ENCODE peak calls at places on chromosomes 3 and 15, in eight cellular contexts. One of them, this sample, is unnamed.

GRCh38 chr15:52336530-52336929 is 40.9 kb upstream of the MYO5C start:
- DNase-seq in BE2C: no peak
- DNase-seq in endothelial cell of umbilical vein: no peak
- DNase-seq in mesendoderm: no peak
- DNase-seq in kidney: no peak
- DNase-seq in CD4-positive, CD25-positive, alpha-beta regulatory T cell: peak
- DNase-seq in Panc1: no peak
- DNase-seq in IMR-90: no peak
- DNase-seq in this sample: no peak

GRCh38 chr3:40801276-40801675 is 276.5 kb downstream of the ZNF621 start:
- DNase-seq in BE2C: no peak
- DNase-seq in endothelial cell of umbilical vein: no peak
- DNase-seq in mesendoderm: no peak
- DNase-seq in kidney: no peak
- DNase-seq in CD4-positive, CD25-positive, alpha-beta regulatory T cell: no peak
- DNase-seq in Panc1: no peak
- DNase-seq in IMR-90: no peak
- DNase-seq in this sample: no peak

GRCh38 chr15:48427960-48428547 is 96.8 kb downstream of the DUT start:
- DNase-seq in BE2C: no peak
- DNase-seq in endothelial cell of umbilical vein: no peak
- DNase-seq in mesendoderm: peak
- DNase-seq in kidney: no peak
- DNase-seq in CD4-positive, CD25-positive, alpha-beta regulatory T cell: no peak
- DNase-seq in Panc1: no peak
- DNase-seq in IMR-90: peak
- DNase-seq in this sample: no peak

GRCh38 chr3:123833398-123833785 is 50.7 kb downstream of the MYLK start:
- DNase-seq in BE2C: no peak
- DNase-seq in endothelial cell of umbilical vein: no peak
- DNase-seq in mesendoderm: no peak
- DNase-seq in kidney: no peak
- DNase-seq in CD4-positive, CD25-positive, alpha-beta regulatory T cell: no peak
- DNase-seq in Panc1: no peak
- DNase-seq in IMR-90: no peak
- DNase-seq in this sample: no peak

GRCh38 chr3:61936344-61936937 is 375.1 kb downstream of the PTPRG start:
- DNase-seq in BE2C: peak
- DNase-seq in endothelial cell of umbilical vein: peak
- DNase-seq in mesendoderm: peak
- DNase-seq in kidney: no peak
- DNase-seq in CD4-positive, CD25-positive, alpha-beta regulatory T cell: peak
- DNase-seq in Panc1: peak
- DNase-seq in IMR-90: peak
- DNase-seq in this sample: no peak

GRCh38 chr3:197520311-197521276 is 35.2 kb downstream of the BDH1 start:
- DNase-seq in BE2C: peak
- DNase-seq in endothelial cell of umbilical vein: no peak
- DNase-seq in mesendoderm: peak
- DNase-seq in kidney: peak
- DNase-seq in CD4-positive, CD25-positive, alpha-beta regulatory T cell: no peak
- DNase-seq in Panc1: no peak
- DNase-seq in IMR-90: peak
- DNase-seq in this sample: no peak

GRCh38 chr3:150805380-150805779 is 42.4 kb upstream of the SIAH2 start:
- DNase-seq in BE2C: no peak
- DNase-seq in endothelial cell of umbilical vein: no peak
- DNase-seq in mesendoderm: no peak
- DNase-seq in kidney: no peak
- DNase-seq in CD4-positive, CD25-positive, alpha-beta regulatory T cell: no peak
- DNase-seq in Panc1: no peak
- DNase-seq in IMR-90: no peak
- DNase-seq in this sample: no peak

GRCh38 chr15:92001307-92001706 is 147.8 kb downstream of the SLCO3A1 start:
- DNase-seq in BE2C: no peak
- DNase-seq in endothelial cell of umbilical vein: no peak
- DNase-seq in mesendoderm: peak
- DNase-seq in kidney: no peak
- DNase-seq in CD4-positive, CD25-positive, alpha-beta regulatory T cell: no peak
- DNase-seq in Panc1: no peak
- DNase-seq in IMR-90: no peak
- DNase-seq in this sample: no peak

GRCh38 chr15:96264801-96265515 is 65.5 kb upstream of the NR2F2 start:
- DNase-seq in BE2C: no peak
- DNase-seq in endothelial cell of umbilical vein: no peak
- DNase-seq in mesendoderm: peak
- DNase-seq in kidney: no peak
- DNase-seq in CD4-positive, CD25-positive, alpha-beta regulatory T cell: no peak
- DNase-seq in Panc1: no peak
- DNase-seq in IMR-90: peak
- DNase-seq in this sample: no peak

GRCh38 chr3:56684029-56684428 is 964 bp upstream of the TASOR start:
- DNase-seq in BE2C: no peak
- DNase-seq in endothelial cell of umbilical vein: no peak
- DNase-seq in mesendoderm: no peak
- DNase-seq in kidney: no peak
- DNase-seq in CD4-positive, CD25-positive, alpha-beta regulatory T cell: no peak
- DNase-seq in Panc1: no peak
- DNase-seq in IMR-90: no peak
- DNase-seq in this sample: no peak

GRCh38 chr3:133965033-133965570 is 64.6 kb downstream of the SLCO2A1 start:
- DNase-seq in BE2C: no peak
- DNase-seq in endothelial cell of umbilical vein: no peak
- DNase-seq in mesendoderm: no peak
- DNase-seq in kidney: no peak
- DNase-seq in CD4-positive, CD25-positive, alpha-beta regulatory T cell: no peak
- DNase-seq in Panc1: no peak
- DNase-seq in IMR-90: peak
- DNase-seq in this sample: no peak

GRCh38 chr3:188431553-188431952 is 277.6 kb downstream of the LPP start:
- DNase-seq in BE2C: no peak
- DNase-seq in endothelial cell of umbilical vein: peak
- DNase-seq in mesendoderm: no peak
- DNase-seq in kidney: no peak
- DNase-seq in CD4-positive, CD25-positive, alpha-beta regulatory T cell: no peak
- DNase-seq in Panc1: no peak
- DNase-seq in IMR-90: peak
- DNase-seq in this sample: peak

GRCh38 chr3:50609071-50609742 is 2.4 kb downstream of the CISH start:
- DNase-seq in BE2C: no peak
- DNase-seq in endothelial cell of umbilical vein: no peak
- DNase-seq in mesendoderm: no peak
- DNase-seq in kidney: peak
- DNase-seq in CD4-positive, CD25-positive, alpha-beta regulatory T cell: peak
- DNase-seq in Panc1: no peak
- DNase-seq in IMR-90: no peak
- DNase-seq in this sample: peak

GRCh38 chr3:72924055-72924454 is 36.2 kb downstream of the GXYLT2 start:
- DNase-seq in BE2C: peak
- DNase-seq in endothelial cell of umbilical vein: no peak
- DNase-seq in mesendoderm: peak
- DNase-seq in kidney: no peak
- DNase-seq in CD4-positive, CD25-positive, alpha-beta regulatory T cell: peak
- DNase-seq in Panc1: no peak
- DNase-seq in IMR-90: no peak
- DNase-seq in this sample: no peak

GRCh38 chr15:67303490-67304363 is 49.1 kb downstream of the IQCH start:
- DNase-seq in BE2C: no peak
- DNase-seq in endothelial cell of umbilical vein: peak
- DNase-seq in mesendoderm: peak
- DNase-seq in kidney: no peak
- DNase-seq in CD4-positive, CD25-positive, alpha-beta regulatory T cell: peak
- DNase-seq in Panc1: peak
- DNase-seq in IMR-90: peak
- DNase-seq in this sample: peak

GRCh38 chr3:72258786-72259185 is 473.8 kb upstream of the PROK2 start:
- DNase-seq in BE2C: no peak
- DNase-seq in endothelial cell of umbilical vein: no peak
- DNase-seq in mesendoderm: no peak
- DNase-seq in kidney: no peak
- DNase-seq in CD4-positive, CD25-positive, alpha-beta regulatory T cell: peak
- DNase-seq in Panc1: no peak
- DNase-seq in IMR-90: no peak
- DNase-seq in this sample: peak

GRCh38 chr15:74434260-74434915 is 630 bp upstream of the SEMA7A start:
- DNase-seq in BE2C: no peak
- DNase-seq in endothelial cell of umbilical vein: no peak
- DNase-seq in mesendoderm: no peak
- DNase-seq in kidney: peak
- DNase-seq in CD4-positive, CD25-positive, alpha-beta regulatory T cell: no peak
- DNase-seq in Panc1: no peak
- DNase-seq in IMR-90: peak
- DNase-seq in this sample: no peak

GRCh38 chr3:164375995-164376394 is 702.3 kb downstream of the SI start:
- DNase-seq in BE2C: no peak
- DNase-seq in endothelial cell of umbilical vein: no peak
- DNase-seq in mesendoderm: no peak
- DNase-seq in kidney: no peak
- DNase-seq in CD4-positive, CD25-positive, alpha-beta regulatory T cell: no peak
- DNase-seq in Panc1: no peak
- DNase-seq in IMR-90: no peak
- DNase-seq in this sample: no peak

GRCh38 chr15:57606048-57606447 is 14.3 kb downstream of the MYZAP start:
- DNase-seq in BE2C: no peak
- DNase-seq in endothelial cell of umbilical vein: no peak
- DNase-seq in mesendoderm: no peak
- DNase-seq in kidney: no peak
- DNase-seq in CD4-positive, CD25-positive, alpha-beta regulatory T cell: no peak
- DNase-seq in Panc1: no peak
- DNase-seq in IMR-90: no peak
- DNase-seq in this sample: no peak

GRCh38 chr3:194287392-194287791 is 63.7 kb downstream of the CPN2 start:
- DNase-seq in BE2C: no peak
- DNase-seq in endothelial cell of umbilical vein: no peak
- DNase-seq in mesendoderm: no peak
- DNase-seq in kidney: no peak
- DNase-seq in CD4-positive, CD25-positive, alpha-beta regulatory T cell: no peak
- DNase-seq in Panc1: no peak
- DNase-seq in IMR-90: no peak
- DNase-seq in this sample: no peak
- H3K4me3 ChIP-seq in BE2C: no peak
- H3K4me3 ChIP-seq in endothelial cell of umbilical vein: no peak
- H3K4me3 ChIP-seq in mesendoderm: no peak
- H3K4me3 ChIP-seq in kidney: no peak
- H3K4me3 ChIP-seq in CD4-positive, CD25-positive, alpha-beta regulatory T cell: no peak
- H3K4me3 ChIP-seq in Panc1: no peak
- H3K4me3 ChIP-seq in IMR-90: no peak
- H3K4me3 ChIP-seq in this sample: no peak

GRCh38 chr15:36880913-36881290 is 219.4 kb downstream of the MEIS2 start:
- DNase-seq in BE2C: no peak
- DNase-seq in endothelial cell of umbilical vein: no peak
- DNase-seq in mesendoderm: no peak
- DNase-seq in kidney: no peak
- DNase-seq in CD4-positive, CD25-positive, alpha-beta regulatory T cell: no peak
- DNase-seq in Panc1: no peak
- DNase-seq in IMR-90: no peak
- DNase-seq in this sample: no peak
- H3K4me3 ChIP-seq in BE2C: no peak
- H3K4me3 ChIP-seq in endothelial cell of umbilical vein: no peak
- H3K4me3 ChIP-seq in mesendoderm: no peak
- H3K4me3 ChIP-seq in kidney: peak
- H3K4me3 ChIP-seq in CD4-positive, CD25-positive, alpha-beta regulatory T cell: no peak
- H3K4me3 ChIP-seq in Panc1: no peak
- H3K4me3 ChIP-seq in IMR-90: no peak
- H3K4me3 ChIP-seq in this sample: no peak

GRCh38 chr3:42159147-42159546 is 68.0 kb downstream of the TRAK1 start:
- DNase-seq in BE2C: no peak
- DNase-seq in endothelial cell of umbilical vein: no peak
- DNase-seq in mesendoderm: no peak
- DNase-seq in kidney: no peak
- DNase-seq in CD4-positive, CD25-positive, alpha-beta regulatory T cell: no peak
- DNase-seq in Panc1: no peak
- DNase-seq in IMR-90: no peak
- DNase-seq in this sample: no peak

GRCh38 chr3:42161050-42161935 is 70.1 kb downstream of the TRAK1 start:
- DNase-seq in BE2C: no peak
- DNase-seq in endothelial cell of umbilical vein: peak
- DNase-seq in mesendoderm: no peak
- DNase-seq in kidney: no peak
- DNase-seq in CD4-positive, CD25-positive, alpha-beta regulatory T cell: no peak
- DNase-seq in Panc1: no peak
- DNase-seq in IMR-90: peak
- DNase-seq in this sample: no peak

GRCh38 chr3:42157915-42158538 is 66.9 kb downstream of the TRAK1 start:
- DNase-seq in BE2C: no peak
- DNase-seq in endothelial cell of umbilical vein: no peak
- DNase-seq in mesendoderm: no peak
- DNase-seq in kidney: no peak
- DNase-seq in CD4-positive, CD25-positive, alpha-beta regulatory T cell: peak
- DNase-seq in Panc1: no peak
- DNase-seq in IMR-90: peak
- DNase-seq in this sample: no peak

GRCh38 chr3:42162462-42162861 is 71.3 kb downstream of the TRAK1 start:
- DNase-seq in BE2C: no peak
- DNase-seq in endothelial cell of umbilical vein: no peak
- DNase-seq in mesendoderm: no peak
- DNase-seq in kidney: no peak
- DNase-seq in CD4-positive, CD25-positive, alpha-beta regulatory T cell: no peak
- DNase-seq in Panc1: no peak
- DNase-seq in IMR-90: no peak
- DNase-seq in this sample: no peak

DNA sequence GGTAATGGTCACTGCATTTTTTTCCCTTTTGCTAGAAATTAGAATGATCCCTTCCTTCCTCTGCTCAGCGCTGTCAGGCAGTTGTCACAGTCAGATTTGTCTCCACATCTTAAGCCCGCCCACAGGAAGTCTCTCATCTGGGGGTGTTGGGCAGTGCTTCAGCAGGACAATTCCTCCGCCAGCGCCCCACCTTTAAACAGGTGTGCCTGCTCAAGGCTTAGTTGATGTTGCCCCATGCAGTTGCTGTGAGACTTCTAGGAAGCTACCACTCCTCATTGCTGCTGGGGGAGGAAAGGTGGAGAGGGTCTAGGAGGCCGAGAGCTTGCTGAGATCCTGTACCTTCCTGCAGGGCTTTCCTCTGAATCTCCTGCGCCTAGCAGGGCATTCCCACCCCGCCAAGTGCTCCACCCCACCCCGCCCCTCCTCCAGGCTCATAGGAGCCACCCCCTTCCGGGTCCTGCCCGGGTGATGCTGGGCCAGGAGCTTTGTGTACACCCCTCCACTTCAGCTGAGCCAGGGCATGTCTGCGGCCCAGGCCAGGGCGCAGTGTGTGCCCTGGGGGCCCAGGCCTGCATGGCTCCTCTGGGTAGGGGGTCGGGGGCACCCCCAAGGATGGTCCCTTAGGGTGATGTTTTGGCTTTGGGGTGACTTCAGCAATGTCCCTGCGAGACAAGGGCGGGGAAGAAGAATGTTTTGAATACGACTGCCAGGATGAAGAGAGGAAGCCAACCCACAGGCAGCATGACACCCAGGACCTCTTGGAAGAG is 68.7 kb downstream of the TRAK1 start:
- DNase-seq in BE2C: peak
- DNase-seq in endothelial cell of umbilical vein: peak
- DNase-seq in mesendoderm: peak
- DNase-seq in kidney: peak
- DNase-seq in CD4-positive, CD25-positive, alpha-beta regulatory T cell: peak
- DNase-seq in Panc1: no peak
- DNase-seq in IMR-90: no peak
- DNase-seq in this sample: no peak
- H3K4me3 ChIP-seq in BE2C: peak
- H3K4me3 ChIP-seq in endothelial cell of umbilical vein: peak
- H3K4me3 ChIP-seq in mesendoderm: peak
- H3K4me3 ChIP-seq in kidney: peak
- H3K4me3 ChIP-seq in CD4-positive, CD25-positive, alpha-beta regulatory T cell: peak
- H3K4me3 ChIP-seq in Panc1: peak
- H3K4me3 ChIP-seq in IMR-90: no peak
- H3K4me3 ChIP-seq in this sample: no peak

GRCh38 chr3:46354478-46354877 is 567 bp downstream of the CCR2 start:
- DNase-seq in BE2C: no peak
- DNase-seq in endothelial cell of umbilical vein: no peak
- DNase-seq in mesendoderm: no peak
- DNase-seq in kidney: no peak
- DNase-seq in CD4-positive, CD25-positive, alpha-beta regulatory T cell: no peak
- DNase-seq in Panc1: no peak
- DNase-seq in IMR-90: no peak
- DNase-seq in this sample: no peak
- H3K4me3 ChIP-seq in BE2C: no peak
- H3K4me3 ChIP-seq in endothelial cell of umbilical vein: no peak
- H3K4me3 ChIP-seq in mesendoderm: no peak
- H3K4me3 ChIP-seq in kidney: no peak
- H3K4me3 ChIP-seq in CD4-positive, CD25-positive, alpha-beta regulatory T cell: peak
- H3K4me3 ChIP-seq in Panc1: no peak
- H3K4me3 ChIP-seq in IMR-90: no peak
- H3K4me3 ChIP-seq in this sample: peak

This sample was measured in HL-60.